ENCODE peak calls at places on chromosomes 7 and 10, in four cellular contexts. L is cerebellum, Y is mesothelial cell of epicardium, N is NCI-H82. S is an unnamed sample.

GRCh38 chr7:112665709-112666108 is 124.5 kb downstream of the TMEM168 start:
- DNase-seq in L (no peak), Y (no peak), N (peak), S (no peak)

GRCh38 chr7:34133983-34134782 is 228.8 kb downstream of the BMPER start:
- DNase-seq in L (peak), Y (peak), N (peak), S (peak)

GRCh38 chr10:129141492-129141891 is 325.5 kb upstream of the MGMT start:
- DNase-seq in L (no peak), Y (no peak), N (no peak), S (no peak)

GRCh38 chr7:17239683-17240521 is 58.5 kb upstream of the AHR start:
- DNase-seq in L (no peak), Y (no peak), N (no peak), S (no peak)

GRCh38 chr7:31767686-31768358 is 80.8 kb downstream of the PPP1R17 start:
- DNase-seq in L (no peak), Y (no peak), N (peak), S (no peak)

GRCh38 chr7:17632401-17632800 is 307.9 kb downstream of the SNX13 start:
- DNase-seq in L (no peak), Y (no peak), N (no peak), S (no peak)

GRCh38 chr10:67779455-67780205 is 58.4 kb downstream of the DNAJC12 start:
- DNase-seq in L (peak), Y (peak), N (peak), S (peak)

GRCh38 chr7:70349031-70349430 is 750.8 kb downstream of the AUTS2 start:
- DNase-seq in L (no peak), Y (no peak), N (peak), S (no peak)

GRCh38 chr10:62992145-62992721 is 140.9 kb upstream of the NRBF2 start:
- DNase-seq in L (no peak), Y (no peak), N (no peak), S (no peak)

GRCh38 chr7:143965280-143965679 is 10.6 kb downstream of the OR2F1 start:
- DNase-seq in L (no peak), Y (no peak), N (no peak), S (no peak)

GRCh38 chr10:71769279-71769823 is 4.0 kb downstream of the VSIR start:
- DNase-seq in L (no peak), Y (no peak), N (no peak), S (no peak)

GRCh38 chr7:91491868-91492267 is 227.6 kb downstream of the FZD1 start:
- DNase-seq in L (no peak), Y (no peak), N (no peak), S (no peak)

GRCh38 chr10:68595513-68595912 is 35.4 kb downstream of the TET1 start:
- DNase-seq in L (no peak), Y (no peak), N (no peak), S (no peak)

GRCh38 chr7:79451580-79451979 is 1.9 kb downstream of the MAGI2 start:
- DNase-seq in L (no peak), Y (no peak), N (no peak), S (no peak)

GRCh38 chr7:44226396-44226753 is 25.6 kb downstream of the YKT6 start:
- DNase-seq in L (no peak), Y (no peak), N (no peak), S (no peak)

GRCh38 chr7:20343211-20343610 is 12.5 kb downstream of the ITGB8 start:
- DNase-seq in L (no peak), Y (no peak), N (peak), S (no peak)

GRCh38 chr7:31382722-31383121 is 42.2 kb upstream of the NEUROD6 start:
- DNase-seq in L (no peak), Y (no peak), N (no peak), S (no peak)

GRCh38 chr7:86926732-86927131 is 132.7 kb downstream of the ELAPOR2 start:
- DNase-seq in L (peak), Y (no peak), N (peak), S (no peak)

GRCh38 chr7:142838461-142839213 is 16.2 kb upstream of the EPHB6 start:
- DNase-seq in L (no peak), Y (no peak), N (no peak), S (no peak)

GRCh38 chr10:79298403-79299244 is 48.6 kb upstream of the PPIF start:
- DNase-seq in L (no peak), Y (no peak), N (no peak), S (no peak)

GRCh38 chr7:73560035-73560835 is 2.7 kb upstream of the BCL7B start:
- DNase-seq in L (peak), Y (no peak), N (no peak), S (no peak)

GRCh38 chr7:128099204-128099671 is 68.0 kb upstream of the LRRC4 start:
- DNase-seq in L (no peak), Y (no peak), N (no peak), S (no peak)

GRCh38 chr10:17504547-17505245 is 50.3 kb upstream of the ST8SIA6 start:
- DNase-seq in L (no peak), Y (no peak), N (no peak), S (no peak)

GRCh38 chr7:17408245-17408903 is 109.9 kb downstream of the AHR start:
- DNase-seq in L (no peak), Y (no peak), N (no peak), S (peak)

GRCh38 chr7:1400351-1400750 is 58.9 kb downstream of the MICALL2 start:
- DNase-seq in L (no peak), Y (no peak), N (no peak), S (no peak)

GRCh38 chr10:120578123-120578522 is 121.1 kb downstream of the PLPP4 start:
- DNase-seq in L (no peak), Y (no peak), N (no peak), S (no peak)

GRCh38 chr7:84122582-84123360 is 71.8 kb downstream of the SEMA3A start:
- DNase-seq in L (no peak), Y (no peak), N (no peak), S (no peak)

GRCh38 chr10:29344073-29344820 is 55.4 kb downstream of the LYZL1 start:
- DNase-seq in L (no peak), Y (no peak), N (no peak), S (no peak)

GRCh38 chr7:35681630-35682029 is 13.3 kb downstream of the HERPUD2 start:
- DNase-seq in L (no peak), Y (no peak), N (no peak), S (no peak)

GRCh38 chr7:151598045-151598444 is 78.3 kb upstream of the RHEB start:
- DNase-seq in L (no peak), Y (no peak), N (no peak), S (no peak)

GRCh38 chr7:1902231-1902855 is 232.3 kb downstream of the ELFN1 start:
- DNase-seq in L (no peak), Y (no peak), N (no peak), S (no peak)

GRCh38 chr7:24665564-24666294 is 91.5 kb downstream of the GSDME start:
- DNase-seq in L (peak), Y (peak), N (peak), S (no peak)

GRCh38 chr10:46514431-46514861 is 42.0 kb downstream of the GPRIN2 start:
- DNase-seq in L (no peak), Y (peak), N (no peak), S (no peak)

GRCh38 chr10:7626283-7626682 is 40.5 kb downstream of the ITIH5 start:
- DNase-seq in L (no peak), Y (no peak), N (no peak), S (no peak)

GRCh38 chr7:70042533-70042932 is 444.3 kb downstream of the AUTS2 start:
- DNase-seq in L (peak), Y (no peak), N (peak), S (no peak)

GRCh38 chr10:99551158-99551557 is 18.4 kb downstream of the NKX2-3 start:
- DNase-seq in L (no peak), Y (no peak), N (peak), S (no peak)

GRCh38 chr7:93374345-93374940 is 142.3 kb downstream of the VPS50 start:
- DNase-seq in L (no peak), Y (no peak), N (peak), S (no peak)

GRCh38 chr7:14761506-14762296 is 140.8 kb downstream of the DGKB start:
- DNase-seq in L (peak), Y (peak), N (no peak), S (no peak)

GRCh38 chr10:34231441-34232180 is 583.5 kb downstream of the PARD3 start:
- DNase-seq in L (no peak), Y (no peak), N (peak), S (no peak)